ENCODE peak calls at places on chromosomes 11 and 22, in nine cellular contexts. J, N, L, T, V, G, K, Y and P are unnamed samples.

GRCh38 chr11:76629133-76629852 is 41.3 kb downstream of the LRRC32 start:
- DNase-seq in J (peak), G (peak), V (no peak), N (no peak), K (no peak), T (peak), Y (no peak), L (peak), P (no peak)

GRCh38 chr11:66619080-66619554 is 2.7 kb downstream of the RBM14 start:
- DNase-seq in J (no peak), T (no peak), N (no peak), L (peak), K (peak), Y (no peak), G (no peak), V (peak), P (no peak)

GRCh38 chr22:36678477-36678876 is 25.1 kb downstream of the CACNG2 start:
- DNase-seq in L (no peak), J (no peak), N (no peak), T (no peak), V (no peak), Y (no peak), G (no peak), K (no peak), P (no peak)

GRCh38 chr11:92314499-92314898 is 89.9 kb downstream of the FAT3 start:
- DNase-seq in Y (no peak), T (no peak), G (peak), N (no peak), K (no peak), L (no peak), V (no peak), J (no peak), P (no peak)

GRCh38 chr11:84580338-84580737 is 1046.8 kb downstream of the DLG2 start:
- DNase-seq in L (no peak), J (no peak), N (no peak), K (no peak), Y (peak), V (no peak), G (no peak), T (no peak), P (no peak)

GRCh38 chr11:84524422-84525051 is 1102.6 kb downstream of the DLG2 start:
- DNase-seq in N (no peak), G (no peak), Y (peak), V (peak), T (no peak), J (no peak), L (no peak), K (peak), P (no peak)

GRCh38 chr11:12285811-12286222 is 91.6 kb upstream of the PARVA start:
- DNase-seq in K (no peak), L (no peak), N (peak), J (no peak), Y (no peak), T (no peak), G (no peak), V (no peak), P (peak)

GRCh38 chr11:34165786-34166557 is 60.5 kb downstream of the NAT10 start:
- DNase-seq in L (no peak), V (no peak), T (peak), J (no peak), N (no peak), Y (no peak), K (no peak), G (no peak), P (no peak)

GRCh38 chr22:22520020-22520656 is at the start of gene ZNF280A:
- DNase-seq in K (peak), Y (peak), N (no peak), L (no peak), G (no peak), V (no peak), T (no peak), J (no peak), P (no peak)

GRCh38 chr22:45112136-45112879 is 51.4 kb upstream of the NUP50 start:
- DNase-seq in K (no peak), V (no peak), G (no peak), T (no peak), N (no peak), J (no peak), Y (no peak), L (no peak), P (no peak)

GRCh38 chr11:43992138-43992537 is 49.7 kb downstream of the C11orf96 start:
- DNase-seq in V (no peak), L (no peak), T (no peak), J (no peak), K (no peak), G (no peak), N (no peak), Y (no peak), P (no peak)

GRCh38 chr11:43992834-43993637 is 50.6 kb downstream of the C11orf96 start:
- DNase-seq in L (no peak), G (no peak), Y (no peak), V (peak), J (no peak), T (no peak), K (no peak), N (no peak), P (no peak)

GRCh38 chr11:43998308-43998707 is 49.5 kb upstream of the ACCSL start:
- DNase-seq in L (no peak), N (no peak), V (no peak), G (no peak), Y (no peak), K (no peak), T (no peak), J (no peak), P (no peak)

GRCh38 chr11:43997022-43997665 is 50.6 kb upstream of the ACCSL start:
- DNase-seq in G (no peak), Y (no peak), K (no peak), V (no peak), L (no peak), T (no peak), J (no peak), N (no peak), P (no peak)

DNA sequence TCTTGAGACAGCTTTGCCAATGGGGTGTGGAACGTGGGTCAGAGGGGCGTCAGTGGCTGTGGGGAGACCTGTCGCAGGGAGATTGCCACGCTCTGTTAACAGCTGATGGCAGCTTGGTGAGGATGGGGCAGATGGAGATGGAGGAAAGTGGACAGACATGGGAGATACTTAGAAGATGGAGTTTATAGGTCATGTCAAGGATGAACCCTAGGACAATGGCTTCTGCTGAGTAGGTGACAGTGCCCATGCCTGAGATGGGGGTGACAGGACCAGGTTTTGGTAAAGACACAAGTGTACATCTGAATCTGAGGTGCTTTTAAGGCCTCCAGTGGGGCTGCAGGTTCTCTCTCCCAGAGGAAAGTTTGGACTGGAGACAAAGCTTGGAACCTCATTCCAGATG is 51.5 kb upstream of the ACCSL start:
- DNase-seq in N (no peak), K (no peak), Y (no peak), L (no peak), T (no peak), V (no peak), G (no peak), J (no peak), P (no peak)
- H3K27ac ChIP-seq in N (no peak), K (no peak), Y (no peak), L (no peak), T (no peak), V (no peak), G (peak), J (no peak), P (no peak)

DNA sequence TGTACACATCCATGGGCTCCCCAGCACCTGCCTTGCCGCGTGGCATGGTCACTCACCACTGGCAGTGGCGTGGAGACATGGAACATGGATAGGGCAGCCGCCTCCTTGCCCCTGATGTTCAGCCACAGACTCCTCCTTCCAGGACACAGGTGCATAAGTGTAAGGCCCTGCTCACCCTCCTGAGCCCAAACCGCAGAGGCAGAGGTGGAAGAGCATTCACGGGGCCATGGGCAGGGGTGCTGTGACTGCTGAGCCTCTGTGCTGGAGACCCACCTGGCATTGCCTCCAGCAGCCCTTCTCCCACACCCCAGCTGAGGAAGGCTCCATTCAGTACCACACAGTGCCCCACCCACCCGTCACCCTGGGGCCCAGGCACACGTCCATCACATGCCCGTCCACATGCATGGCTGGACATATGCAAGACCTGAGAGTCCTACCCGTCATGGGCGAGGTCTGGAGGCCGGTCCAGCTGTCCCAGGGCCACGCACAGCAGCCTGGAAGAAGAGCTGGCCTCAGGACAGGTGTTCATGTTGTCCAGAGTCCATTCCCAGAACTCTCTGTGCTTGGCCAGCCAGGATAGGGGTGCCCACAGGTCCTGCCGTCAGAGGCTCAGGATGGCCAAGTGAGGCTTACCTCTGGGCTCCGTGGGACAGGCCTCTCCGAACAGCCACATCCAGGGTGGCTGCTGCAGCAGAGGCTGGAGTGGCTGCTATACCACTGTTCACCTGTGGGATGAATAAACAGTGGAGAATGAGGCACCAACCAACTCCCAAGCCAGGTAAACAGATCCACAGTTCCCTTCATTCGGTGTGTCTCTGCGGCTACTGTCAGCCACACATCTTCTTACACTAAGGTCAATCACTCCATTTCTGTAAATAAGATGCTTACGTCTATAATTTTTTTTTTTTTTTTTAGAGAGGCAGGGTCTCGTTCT is 1.7 kb upstream of the TUBGCP6 start:
- DNase-seq in K (no peak), Y (no peak), J (no peak), T (no peak), G (no peak), L (no peak), N (no peak), V (no peak), P (no peak)
- TF ChIP-seq CTCF in K (no peak), Y (no peak), J (no peak), T (peak), G (no peak), L (no peak), N (no peak), V (peak), P (no peak)

DNA sequence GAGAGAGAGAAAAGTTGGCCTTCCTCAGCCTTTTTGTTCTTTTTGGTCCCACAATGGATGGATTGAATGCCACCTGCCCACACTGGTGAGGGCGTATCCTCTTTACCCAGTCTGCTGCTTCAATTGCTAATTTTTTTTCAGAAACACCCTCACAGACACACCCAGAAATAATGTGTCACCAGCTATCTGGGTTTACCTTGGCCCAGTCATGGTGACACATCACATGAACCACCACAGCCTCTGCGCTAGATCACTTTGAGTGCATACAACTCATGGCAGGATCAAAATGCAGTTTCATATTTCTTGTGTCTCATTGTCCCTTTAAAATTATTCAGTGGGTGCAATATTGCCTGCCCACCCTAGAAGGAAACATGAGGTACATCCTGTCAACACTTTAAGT is 63.3 kb downstream of the ADAMTS15 start:
- DNase-seq in N (no peak), G (no peak), J (no peak), L (no peak), Y (no peak), K (no peak), T (no peak), V (no peak), P (no peak)
- H3K27ac ChIP-seq in N (no peak), G (peak), J (no peak), L (no peak), Y (no peak), K (no peak), T (no peak), V (no peak), P (no peak)

GRCh38 chr11:79160786-79161403 is 279.9 kb downstream of the TENM4 start:
- DNase-seq in G (no peak), K (no peak), N (no peak), V (no peak), J (no peak), T (no peak), L (no peak), Y (peak), P (no peak)
- TF ChIP-seq CTCF in G (no peak), K (no peak), N (no peak), V (peak), J (peak), T (no peak), L (no peak), Y (peak), P (no peak)